ENCODE peak calls at places on chromosome 6, in four cellular contexts. Q is thyroid gland, J is suprapubic skin, R is tibial nerve. B is an unnamed sample.

GRCh38 chr6:141463237-141463977 is 669.3 kb upstream of the GJE1 start:
- DNase-seq in Q (no peak), J (no peak), R (no peak), B (no peak)

GRCh38 chr6:39901116-39901655 is 33.1 kb downstream of the MOCS1 start:
- DNase-seq in Q (no peak), J (no peak), R (no peak), B (no peak)

GRCh38 chr6:41042656-41043055 is 389 bp downstream of the TSPO2 start:
- DNase-seq in Q (no peak), J (peak; percentile 30), R (no peak), B (no peak)

GRCh38 chr6:48766349-48766748 is 655.4 kb upstream of the PTCHD4 start:
- DNase-seq in Q (no peak), J (no peak), R (no peak), B (no peak)

GRCh38 chr6:72111611-72112010 is 225.3 kb downstream of the RIMS1 start:
- DNase-seq in Q (no peak), J (no peak), R (no peak), B (no peak)

GRCh38 chr6:150241751-150242150 is 98.9 kb downstream of the PPP1R14C start:
- DNase-seq in Q (no peak), J (no peak), R (no peak), B (no peak)

GRCh38 chr6:161959072-161959471 is 685.2 kb upstream of the AGPAT4 start:
- DNase-seq in Q (no peak), J (no peak), R (no peak), B (no peak)

GRCh38 chr6:100488231-100488630 is 23.5 kb upstream of the SIM1 start:
- DNase-seq in Q (no peak), J (no peak), R (no peak), B (no peak)

GRCh38 chr6:40390144-40390800 is 196.9 kb downstream of the LRFN2 start:
- DNase-seq in Q (no peak), J (no peak), R (no peak), B (no peak)

GRCh38 chr6:168067081-168067480 is 11.9 kb downstream of the FRMD1 start:
- DNase-seq in Q (no peak), J (no peak), R (no peak), B (no peak)

GRCh38 chr6:163364641-163365040 is 49.9 kb upstream of the QKI start:
- DNase-seq in Q (no peak), J (no peak), R (no peak), B (no peak)

GRCh38 chr6:142935553-142936517 is 9.1 kb downstream of the HIVEP2 start:
- DNase-seq in Q (peak; percentile 20), J (no peak), R (no peak), B (no peak)

GRCh38 chr6:90219168-90219985 is 77.3 kb downstream of the BACH2 start:
- DNase-seq in Q (peak; percentile 30), J (no peak), R (peak; percentile 52), B (no peak)

GRCh38 chr6:104951677-104952076 is 5.2 kb upstream of the LIN28B start:
- DNase-seq in Q (no peak), J (no peak), R (no peak), B (no peak)

GRCh38 chr6:111282564-111282963 is 195.3 kb downstream of the SLC16A10 start:
- DNase-seq in Q (no peak), J (no peak), R (no peak), B (no peak)

GRCh38 chr6:155022726-155023125 is 27.6 kb downstream of the TIAM2 start:
- DNase-seq in Q (no peak), J (no peak), R (no peak), B (no peak)

GRCh38 chr6:136312975-136313374 is 23.3 kb upstream of the BCLAF1 start:
- DNase-seq in Q (no peak), J (no peak), R (no peak), B (no peak)

GRCh38 chr6:142297996-142298753 is 3.6 kb upstream of the ADGRG6 start:
- DNase-seq in Q (no peak), J (no peak), R (no peak), B (no peak)

GRCh38 chr6:163543311-163543710 is 128.8 kb downstream of the QKI start:
- DNase-seq in Q (no peak), J (no peak), R (no peak), B (no peak)

GRCh38 chr6:15996030-15996429 is 132.9 kb upstream of the MYLIP start:
- DNase-seq in Q (no peak), J (no peak), R (no peak), B (no peak)

GRCh38 chr6:96760153-96760687 is 77.1 kb downstream of the GPR63 start:
- DNase-seq in Q (no peak), J (no peak), R (no peak), B (no peak)

GRCh38 chr6:4367643-4368042 is 232.3 kb upstream of the ECI2 start:
- DNase-seq in Q (no peak), J (no peak), R (no peak), B (no peak)

GRCh38 chr6:71346034-71346680 is 57.5 kb downstream of the OGFRL1 start:
- DNase-seq in Q (no peak), J (no peak), R (no peak), B (no peak)

GRCh38 chr6:52389626-52390360 is 27.8 kb downstream of the PAQR8 start:
- DNase-seq in Q (peak; percentile 79), J (peak; percentile 66), R (no peak), B (peak; percentile 59)

GRCh38 chr6:137323860-137324259 is 104.7 kb upstream of the IFNGR1 start:
- DNase-seq in Q (no peak), J (no peak), R (no peak), B (no peak)

GRCh38 chr6:79628466-79629288 is 2.5 kb upstream of the SH3BGRL2 start:
- DNase-seq in Q (no peak), J (no peak), R (no peak), B (no peak)

GRCh38 chr6:148737806-148738205 is 9.0 kb upstream of the UST start:
- DNase-seq in Q (no peak), J (no peak), R (no peak), B (no peak)

GRCh38 chr6:129901910-129902309 is 40.8 kb upstream of the TMEM244 start:
- DNase-seq in Q (no peak), J (no peak), R (no peak), B (no peak)

GRCh38 chr6:70180904-70181599 is 121.8 kb downstream of the COL9A1 start:
- DNase-seq in Q (no peak), J (no peak), R (no peak), B (no peak)

GRCh38 chr6:10733151-10733715 is 10.4 kb downstream of the TMEM14C start:
- DNase-seq in Q (no peak), J (no peak), R (no peak), B (no peak)

GRCh38 chr6:5058254-5058653 is 26.9 kb upstream of the PPP1R3G start:
- DNase-seq in Q (no peak), J (no peak), R (no peak), B (no peak)

GRCh38 chr6:11093065-11093590 is 506 bp upstream of the SMIM13 start:
- DNase-seq in Q (no peak), J (no peak), R (no peak), B (no peak)

GRCh38 chr6:29589423-29590048 is 4.6 kb downstream of the OR2H2 start:
- DNase-seq in Q (peak; percentile 17), J (no peak), R (peak; percentile 75), B (peak; percentile 64)

GRCh38 chr6:26339612-26340011 is 25.4 kb upstream of the BTN3A2 start:
- DNase-seq in Q (no peak), J (no peak), R (no peak), B (no peak)

GRCh38 chr6:42431356-42431755 is 20.4 kb downstream of the TRERF1 start:
- DNase-seq in Q (no peak), J (no peak), R (no peak), B (peak; percentile 40)

GRCh38 chr6:27977387-27977786 is 20.3 kb downstream of the OR2B6 start:
- DNase-seq in Q (no peak), J (no peak), R (no peak), B (no peak)

GRCh38 chr6:27970444-27970843 is 13.4 kb downstream of the OR2B6 start:
- DNase-seq in Q (no peak), J (no peak), R (no peak), B (no peak)

GRCh38 chr6:27966816-27967426 is 9.9 kb downstream of the OR2B6 start:
- DNase-seq in Q (no peak), J (no peak), R (no peak), B (no peak)

DNA sequence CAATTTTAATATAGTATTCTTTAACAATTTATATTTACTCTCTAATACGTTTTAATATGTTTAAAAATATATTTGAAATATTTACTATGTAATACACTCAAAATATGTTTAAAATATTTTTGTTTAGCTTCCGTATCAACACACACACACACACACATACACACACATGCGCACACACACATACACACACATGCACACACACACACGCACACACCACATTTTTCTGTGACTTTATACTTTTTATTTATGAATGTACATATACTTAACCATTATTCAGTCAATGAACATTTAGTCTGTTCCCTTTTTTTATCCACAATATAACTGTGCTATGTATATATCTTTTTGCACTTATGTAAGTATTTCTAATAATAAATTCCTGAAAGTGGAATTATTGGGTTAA is 15.7 kb downstream of the OR2B6 start:
- DNase-seq in Q (no peak), J (no peak), R (no peak), B (no peak)
- H3K27ac ChIP-seq in Q (no peak overlapping the region), J (no peak overlapping the region), R (no peak overlapping the region), B (no peak overlapping the region)

DNA sequence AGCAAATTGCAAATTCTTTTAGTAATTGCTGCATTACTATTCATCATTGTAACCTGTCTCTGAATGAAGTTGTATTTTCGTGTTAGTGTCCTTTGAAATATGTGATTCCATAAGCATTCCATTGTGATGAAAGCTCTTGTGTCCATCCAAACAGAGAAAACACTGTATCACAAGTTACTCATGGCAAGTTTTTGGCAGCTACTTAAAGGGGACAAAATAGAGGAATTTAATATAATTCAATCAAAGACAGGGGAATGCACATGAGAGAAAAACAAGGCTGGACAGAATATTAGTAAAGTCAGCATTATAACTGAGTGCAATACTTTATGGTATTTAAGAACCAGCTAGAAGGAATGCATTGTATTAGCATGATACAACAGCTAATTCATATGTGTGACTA is 270.7 kb upstream of the MARCKS start:
- DNase-seq in Q (no peak), J (no peak), R (no peak), B (no peak)
- H3K4me3 ChIP-seq in Q (no peak overlapping the region), J (no peak overlapping the region), R (no peak overlapping the region), B (no peak overlapping the region)

GRCh38 chr6:37371158-37372083 is 17.6 kb downstream of the RNF8 start:
- DNase-seq in Q (peak; percentile 72), J (no peak), R (no peak), B (no peak)
- H3K36me3 ChIP-seq in Q (peaks cover 4% of the 10 kb centered on the region), J (peaks cover 56% of the 10 kb centered on the region), R (peaks cover 38% of the 10 kb centered on the region), B (peaks cover 31% of the 10 kb centered on the region)

GRCh38 chr6:1378224-1379025 is 11.0 kb upstream of the FOXF2 start:
- DNase-seq in Q (no peak), J (no peak), R (no peak), B (no peak)
- H3K27ac ChIP-seq in Q (no peak overlapping the region), J (no peak overlapping the region), R (no peak overlapping the region), B (no peak overlapping the region)

GRCh38 chr6:108651287-108651686 is 90.6 kb downstream of the FOXO3 start:
- DNase-seq in Q (no peak), J (no peak), R (no peak), B (no peak)

GRCh38 chr6:108650325-108650724 is 89.6 kb downstream of the FOXO3 start:
- DNase-seq in Q (no peak), J (no peak), R (no peak), B (no peak)

GRCh38 chr6:108652375-108652774 is 91.7 kb downstream of the FOXO3 start:
- DNase-seq in Q (no peak), J (no peak), R (no peak), B (no peak)

GRCh38 chr6:108651781-108652227 is 91.1 kb downstream of the FOXO3 start:
- DNase-seq in Q (no peak), J (no peak), R (no peak), B (no peak)

GRCh38 chr6:108650781-108651180 is 90.1 kb downstream of the FOXO3 start:
- DNase-seq in Q (no peak), J (no peak), R (no peak), B (no peak)
- H3K4me3 ChIP-seq in Q (no peak overlapping the region), J (no peak overlapping the region), R (no peak overlapping the region), B (no peak overlapping the region)

B was measured in right atrium auricular region.